ENCODE peak calls at places on chromosome 15, in nine cellular contexts. A is activated CD4-positive, alpha-beta T cell treated with anti-CD3 and anti-CD28 coated beads, Interleukin-2, amount 10 ng/mL, durations not matched to agents 7 days and 5 days; L is cardiac fibroblast; I is BJ; B is EL; E is fibroblast of pulmonary artery; K is hepatic stellate cell; X is colonic mucosa; C is CD4-positive, alpha-beta T cell. T is an unnamed sample.

GRCh38 chr15:39581501-39582285 is 814 bp downstream of the THBS1 start:
- DNase-seq in I (peak), L (peak), X (peak), A (no peak), B (peak), C (no peak), E (peak), K (no peak), T (peak)

GRCh38 chr15:67548862-67549651 is 6.6 kb downstream of the MAP2K5 start:
- DNase-seq in K (no peak), B (no peak), C (no peak), I (no peak), E (no peak), L (no peak), A (no peak), X (peak), T (no peak)

GRCh38 chr15:74387141-74387541 is 19.7 kb upstream of the CYP11A1 start:
- DNase-seq in X (no peak), C (no peak), K (no peak), L (no peak), B (no peak), A (no peak), E (no peak), I (no peak), T (no peak)

GRCh38 chr15:79418693-79419279 is 13.3 kb upstream of the MINAR1 start:
- DNase-seq in C (no peak), K (no peak), L (no peak), I (no peak), E (no peak), A (no peak), X (no peak), B (no peak), T (no peak)

GRCh38 chr15:48647963-48648362 is 2.5 kb upstream of the FBN1 start:
- DNase-seq in K (peak), X (no peak), C (no peak), I (no peak), A (no peak), B (peak), E (peak), L (peak), T (no peak)

GRCh38 chr15:74906193-74906449 is 530 bp downstream of the FAM219B start:
- DNase-seq in C (peak), L (peak), E (peak), I (no peak), X (peak), B (peak), K (no peak), A (peak), T (no peak)

GRCh38 chr15:19899021-19899824 is 642.4 kb downstream of the GOLGA6L6 start:
- DNase-seq in I (no peak), K (no peak), X (peak), L (no peak), C (no peak), A (no peak), E (no peak), B (no peak), T (no peak)

GRCh38 chr15:56346414-56346813 is 18.8 kb upstream of the TEX9 start:
- DNase-seq in L (no peak), X (no peak), K (no peak), E (no peak), A (no peak), B (no peak), I (no peak), C (no peak), T (no peak)

GRCh38 chr15:82111918-82112317 is 66.1 kb upstream of the MEX3B start:
- DNase-seq in L (no peak), C (no peak), B (peak), I (peak), X (no peak), K (no peak), A (no peak), E (no peak), T (no peak)

GRCh38 chr15:70328137-70329115 is 230.7 kb upstream of the TLE3 start:
- DNase-seq in B (peak), X (no peak), A (no peak), K (peak), I (peak), L (peak), C (no peak), E (peak), T (peak)

GRCh38 chr15:72698938-72699337 is 12.9 kb downstream of the BBS4 start:
- DNase-seq in B (no peak), I (no peak), E (no peak), A (no peak), L (no peak), K (no peak), X (no peak), C (no peak), T (no peak)

GRCh38 chr15:78024141-78024567 is 53.4 kb downstream of the TBC1D2B start:
- DNase-seq in E (peak), X (no peak), K (no peak), L (peak), I (no peak), B (no peak), A (no peak), C (no peak), T (no peak)

GRCh38 chr15:40282144-40282869 is 557 bp downstream of the ANKRD63 start:
- DNase-seq in L (no peak), C (peak), E (no peak), X (peak), K (no peak), I (no peak), B (peak), A (peak), T (peak)

GRCh38 chr15:48427960-48428547 is 96.8 kb downstream of the DUT start:
- DNase-seq in E (peak), C (no peak), L (peak), I (peak), X (no peak), A (no peak), K (no peak), B (peak), T (no peak)

GRCh38 chr15:100116416-100117190 is 225.2 kb downstream of the ADAMTS17 start:
- DNase-seq in E (no peak), C (no peak), A (no peak), B (no peak), I (no peak), X (no peak), K (no peak), L (peak), T (no peak)

GRCh38 chr15:46316024-46316423 is 681.2 kb downstream of the SQOR start:
- DNase-seq in C (no peak), K (no peak), B (no peak), E (no peak), A (no peak), L (no peak), I (no peak), X (no peak), T (no peak)

GRCh38 chr15:96416934-96417759 is 86.6 kb downstream of the NR2F2 start:
- DNase-seq in I (no peak), E (peak), L (peak), C (no peak), B (peak), A (no peak), X (no peak), K (no peak), T (no peak)

GRCh38 chr15:85646538-85647091 is 148.1 kb downstream of the KLHL25 start:
- DNase-seq in K (no peak), I (no peak), C (no peak), A (peak), L (no peak), B (peak), X (no peak), E (no peak), T (peak)

GRCh38 chr15:20340331-20340811 is 201.2 kb downstream of the GOLGA6L6 start:
- DNase-seq in L (peak), A (no peak), C (peak), B (no peak), K (peak), I (no peak), E (peak), X (no peak), T (peak)

T was measured in GM13976.